ENCODE peak calls at places on chromosomes 12 and 14, in eight cellular contexts. P is hippocampal formation; N is nephron progenitor cell; I is lower lobe of right lung; B is activated T-cell treated with anti-CD3 and anti-CD28 coated beads, Interleukin-2, amount 50 U/mL, for 72 hours; Q is amygdala; U is stimulated activated naive B cell treated with anti-CD40 and anti-IgM and Interleukin-4, amounts not matched to agents 10 μg/mL and 1 μg/mL and 100 μg/mL, for 72 hours; T is CD8-positive, alpha-beta memory T cell. Y is an unnamed sample.

GRCh38 chr12:58530421-58531067 is 389.8 kb downstream of the LRIG3 start:
- DNase-seq in B (no peak), T (no peak), P (no peak), N (no peak), U (no peak), Q (no peak), I (no peak), Y (no peak)

GRCh38 chr14:29553427-29553826 is 374.2 kb downstream of the PRKD1 start:
- DNase-seq in U (no peak), B (no peak), Q (no peak), T (no peak), I (no peak), N (no peak), P (no peak), Y (no peak)

GRCh38 chr14:70709726-70710382 is 68.1 kb downstream of the TTC9 start:
- DNase-seq in T (no peak), P (no peak), N (no peak), U (no peak), Q (no peak), I (no peak), B (no peak), Y (no peak)

GRCh38 chr12:25249951-25250738 is 584 bp downstream of the KRAS start:
- DNase-seq in B (peak; percentile 64), I (peak; percentile 79), N (peak; percentile 69), P (peak; percentile 40), U (peak; percentile 41), Q (peak; percentile 15), T (peak; percentile 41), Y (peak; percentile 36)

GRCh38 chr14:68762944-68763831 is 29.7 kb downstream of the ZFP36L1 start:
- DNase-seq in T (no peak), Q (no peak), U (no peak), I (peak; percentile 54), P (no peak), N (peak; percentile 77), B (no peak), Y (no peak)

GRCh38 chr14:105146976-105147700 is 21.4 kb downstream of the JAG2 start:
- DNase-seq in T (no peak), P (no peak), I (peak; percentile 36), U (no peak), Q (no peak), N (no peak), B (no peak), Y (no peak)

GRCh38 chr14:96727980-96728717 is 69.0 kb upstream of the VRK1 start:
- DNase-seq in Q (no peak), P (no peak), N (no peak), T (no peak), B (no peak), I (no peak), U (no peak), Y (no peak)

GRCh38 chr12:105060715-105061378 is 23.4 kb downstream of the ALDH1L2 start:
- DNase-seq in U (no peak), T (no peak), Q (no peak), B (no peak), N (no peak), I (no peak), P (no peak), Y (no peak)

GRCh38 chr12:47039756-47040155 is 39.7 kb upstream of the PCED1B start:
- DNase-seq in N (no peak), B (no peak), I (no peak), Q (no peak), U (no peak), P (no peak), T (no peak), Y (no peak)

GRCh38 chr14:52467515-52468266 is 84.6 kb downstream of the TXNDC16 start:
- DNase-seq in N (no peak), P (no peak), Q (no peak), U (no peak), T (no peak), B (no peak), I (no peak), Y (no peak)

GRCh38 chr12:4742421-4742970 is 22.3 kb downstream of the GALNT8 start:
- DNase-seq in Q (no peak), U (no peak), T (no peak), B (no peak), N (no peak), P (no peak), I (no peak), Y (no peak)

GRCh38 chr12:121223283-121223946 is 13.5 kb downstream of the P2RX4 start:
- DNase-seq in T (no peak), I (no peak), N (no peak), P (no peak), Q (no peak), U (no peak), B (peak; percentile 44), Y (no peak)

GRCh38 chr12:112413846-112414625 is 4.6 kb upstream of the RPL6 start:
- DNase-seq in T (no peak), Q (no peak), B (no peak), U (no peak), I (no peak), P (no peak), N (no peak), Y (no peak)

GRCh38 chr14:79356040-79356439 is 855.3 kb downstream of the DIO2 start:
- DNase-seq in Q (no peak), P (no peak), N (no peak), U (no peak), I (no peak), B (no peak), T (no peak), Y (no peak)

GRCh38 chr12:91219511-91219910 is 36.9 kb upstream of the DCN start:
- DNase-seq in I (no peak), U (no peak), Q (no peak), B (no peak), P (no peak), T (no peak), N (no peak), Y (no peak)

GRCh38 chr12:26818201-26818600 is 14.8 kb downstream of the ITPR2 start:
- DNase-seq in T (no peak), Q (no peak), P (no peak), U (no peak), I (no peak), N (no peak), B (no peak), Y (no peak)

GRCh38 chr12:752673-753400 is 458 bp downstream of the WNK1 start:
- DNase-seq in Q (no peak), I (peak; percentile 82), P (peak; percentile 55), U (peak; percentile 43), N (peak; percentile 71), B (peak; percentile 75), T (peak; percentile 23), Y (peak; percentile 24)

GRCh38 chr12:95918194-95918993 is 24.0 kb downstream of the CCDC38 start:
- DNase-seq in U (peak; percentile 21), B (peak; percentile 51), P (peak; percentile 4), T (no peak), N (peak; percentile 44), Q (no peak), I (no peak), Y (no peak)

GRCh38 chr12:19125325-19125724 is 4.2 kb upstream of the PLEKHA5 start:
- DNase-seq in T (no peak), P (no peak), I (no peak), B (no peak), Q (no peak), N (no peak), U (no peak), Y (no peak)

GRCh38 chr12:112208511-112208910 is 83.2 kb downstream of the TRAFD1 start:
- DNase-seq in Q (no peak), T (no peak), N (no peak), P (no peak), U (no peak), I (no peak), B (no peak), Y (no peak)

GRCh38 chr14:69522026-69522425 is 37.5 kb downstream of the PLEKHD1 start:
- DNase-seq in N (no peak), U (no peak), I (no peak), P (no peak), T (no peak), B (no peak), Q (no peak), Y (no peak)

GRCh38 chr12:109734219-109735000 is 20.8 kb downstream of the FAM222A start:
- DNase-seq in U (no peak), B (no peak), N (peak; percentile 39), T (no peak), Q (no peak), I (peak; percentile 35), P (no peak), Y (no peak)

GRCh38 chr14:51328089-51328941 is 88.3 kb downstream of the TMX1 start:
- DNase-seq in U (no peak), B (peak; percentile 22), Q (no peak), I (no peak), N (no peak), T (no peak), P (no peak), Y (no peak)

Y was measured in T-helper 22 cell.